ENCODE peak calls at places on chromosomes 7 and 10, in eight cellular contexts. V, U, B, G, M, L, A and N are unnamed samples.
A peak's percentile ranks its signal among the peaks of the same experiment; 100 is the strongest.

GRCh38 chr10:124025638-124026336 is 67.6 kb downstream of the CHST15 start:
- DNase-seq in M (no peak), G (peak; percentile 50), U (no peak), A (no peak), V (no peak), L (peak; percentile 14), B (peak; percentile 38), N (no peak)

GRCh38 chr10:6678211-6678803 is 98.2 kb upstream of the PRKCQ start:
- DNase-seq in U (peak; percentile 11), L (peak; percentile 39), M (peak; percentile 43), V (peak; percentile 47), A (peak; percentile 27), B (peak; percentile 67), G (peak; percentile 28), N (no peak)

GRCh38 chr7:6448943-6449543 is 1.3 kb upstream of the DAGLB start:
- DNase-seq in L (no peak), G (no peak), U (no peak), A (no peak), M (no peak), V (no peak), B (peak; percentile 34), N (no peak)

GRCh38 chr7:106367018-106367420 is 82.2 kb upstream of the NAMPT start:
- DNase-seq in M (no peak), B (peak; percentile 43), L (no peak), U (no peak), V (no peak), A (no peak), G (no peak), N (no peak)

GRCh38 chr10:99976886-99977391 is 32.8 kb downstream of the DNMBP start:
- DNase-seq in M (no peak), B (peak; percentile 73), V (peak; percentile 100), G (no peak), U (no peak), L (peak; percentile 55), A (no peak), N (no peak)

GRCh38 chr7:36281945-36282727 is 107.5 kb upstream of the ANLN start:
- DNase-seq in V (peak; percentile 50), G (no peak), B (no peak), M (no peak), A (no peak), L (no peak), U (no peak), N (no peak)

GRCh38 chr10:95242581-95243317 is 48.1 kb downstream of the PDLIM1 start:
- DNase-seq in M (no peak), G (no peak), A (no peak), L (peak; percentile 75), V (peak; percentile 48), B (peak; percentile 66), U (peak; percentile 1), N (no peak)

GRCh38 chr7:121610243-121610642 is 214.1 kb upstream of the FAM3C start:
- DNase-seq in L (no peak), M (no peak), U (no peak), A (no peak), V (no peak), G (no peak), B (no peak), N (no peak)

GRCh38 chr7:80900583-80901576 is 18.0 kb downstream of the SEMA3C start:
- DNase-seq in G (no peak), L (no peak), U (no peak), V (peak; percentile 76), B (no peak), M (no peak), A (no peak), N (no peak)